ENCODE peak calls at places on chromosome 14, in seven cellular contexts. One of them, this sample, is unnamed.

GRCh38 chr14:101972126-101972785 is 7.9 kb downstream of the DYNC1H1 start:
- DNase-seq in H1: no peak
- DNase-seq in K562: peak; percentile 72
- DNase-seq in GM12878: no peak
- DNase-seq in SK-N-SH: peak; percentile 37
- DNase-seq in HCT116: peak; percentile 91
- DNase-seq in HepG2: peak; percentile 90
- DNase-seq in this sample: peak; percentile 63

GRCh38 chr14:61537567-61538463 is 157.5 kb upstream of the HIF1A start:
- DNase-seq in SK-N-SH: no peak
- DNase-seq in H1: no peak
- DNase-seq in HepG2: peak; percentile 97
- DNase-seq in K562: no peak
- DNase-seq in GM12878: no peak
- DNase-seq in HCT116: peak; percentile 95
- DNase-seq in this sample: peak; percentile 36

GRCh38 chr14:20569066-20569465 is 8.2 kb upstream of the RNASE9 start:
- DNase-seq in H1: no peak
- DNase-seq in HCT116: no peak
- DNase-seq in K562: no peak
- DNase-seq in GM12878: no peak
- DNase-seq in SK-N-SH: no peak
- DNase-seq in HepG2: no peak
- DNase-seq in this sample: no peak

GRCh38 chr14:56659964-56660551 is 80.5 kb downstream of the TMEM260 start:
- DNase-seq in GM12878: no peak
- DNase-seq in SK-N-SH: peak; percentile 60
- DNase-seq in HCT116: peak; percentile 32
- DNase-seq in K562: peak; percentile 38
- DNase-seq in HepG2: peak; percentile 50
- DNase-seq in H1: no peak
- DNase-seq in this sample: peak; percentile 21

GRCh38 chr14:20630340-20631022 is 11.0 kb downstream of the OR6S1 start:
- DNase-seq in SK-N-SH: no peak
- DNase-seq in HCT116: peak; percentile 84
- DNase-seq in GM12878: no peak
- DNase-seq in K562: peak; percentile 70
- DNase-seq in HepG2: peak; percentile 81
- DNase-seq in H1: peak; percentile 89
- DNase-seq in this sample: peak; percentile 42

GRCh38 chr14:36771256-36771655 is 109.6 kb downstream of the PAX9 start:
- DNase-seq in H1: no peak
- DNase-seq in GM12878: no peak
- DNase-seq in HepG2: peak; percentile 68
- DNase-seq in K562: no peak
- DNase-seq in HCT116: no peak
- DNase-seq in SK-N-SH: no peak
- DNase-seq in this sample: peak; percentile 96

GRCh38 chr14:71711619-71712018 is 220.6 kb upstream of the RGS6 start:
- DNase-seq in K562: no peak
- DNase-seq in HCT116: no peak
- DNase-seq in HepG2: no peak
- DNase-seq in SK-N-SH: no peak
- DNase-seq in H1: no peak
- DNase-seq in GM12878: no peak
- DNase-seq in this sample: no peak

GRCh38 chr14:37150414-37150813 is 22.0 kb downstream of the SLC25A21 start:
- DNase-seq in HCT116: no peak
- DNase-seq in SK-N-SH: peak; percentile 5
- DNase-seq in HepG2: peak; percentile 63
- DNase-seq in GM12878: no peak
- DNase-seq in K562: peak; percentile 47
- DNase-seq in H1: no peak
- DNase-seq in this sample: no peak

GRCh38 chr14:80388980-80389711 is 177.8 kb upstream of the DIO2 start:
- DNase-seq in H1: no peak
- DNase-seq in K562: no peak
- DNase-seq in HCT116: no peak
- DNase-seq in GM12878: no peak
- DNase-seq in SK-N-SH: no peak
- DNase-seq in HepG2: no peak
- DNase-seq in this sample: no peak

DNA sequence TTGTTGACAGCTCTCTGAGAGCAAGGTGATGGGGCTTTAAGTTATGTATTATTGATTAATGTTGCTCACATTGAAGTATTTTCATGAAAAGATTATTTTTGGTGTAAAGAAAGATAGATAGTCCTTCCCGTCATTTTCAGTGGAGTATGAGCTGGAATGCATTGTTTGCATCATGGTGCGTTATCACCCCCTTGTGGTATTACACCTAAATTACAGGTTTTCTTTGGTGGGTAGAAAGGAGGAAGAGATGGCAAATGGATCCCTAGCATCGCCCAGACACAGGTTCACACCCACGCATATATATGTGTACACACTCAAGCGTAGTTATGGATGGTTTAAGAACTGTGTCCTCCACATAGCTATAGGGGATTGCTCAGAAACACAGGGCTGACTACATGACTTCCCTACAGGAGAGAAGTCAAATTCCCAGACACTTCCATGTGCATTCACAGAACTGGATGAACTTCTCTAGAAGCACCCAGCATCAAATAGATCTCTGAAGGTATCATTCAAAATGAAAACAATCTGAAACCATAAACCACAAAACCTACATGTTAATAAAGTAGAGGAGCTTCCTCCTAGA is 14.4 kb upstream of the SERPINA10 start:
- DNase-seq in HCT116: peak; percentile 28
- DNase-seq in GM12878: no peak
- DNase-seq in SK-N-SH: no peak
- DNase-seq in HepG2: peak; percentile 50
- DNase-seq in K562: peak; percentile 9
- DNase-seq in H1: peak; percentile 44
- DNase-seq in this sample: peak; percentile 69
- TF ChIP-seq JUND in HCT116: no peak
- TF ChIP-seq JUND in GM12878: no peak
- TF ChIP-seq JUND in SK-N-SH: no peak
- TF ChIP-seq JUND in HepG2: no peak
- TF ChIP-seq JUND in K562: no peak
- TF ChIP-seq JUND in H1: no peak
- TF ChIP-seq JUND in this sample: no peak

GRCh38 chr14:69259531-69260245 is at the start of gene GALNT16:
- DNase-seq in HepG2: no peak
- DNase-seq in K562: no peak
- DNase-seq in GM12878: no peak
- DNase-seq in HCT116: no peak
- DNase-seq in H1: peak; percentile 84
- DNase-seq in SK-N-SH: peak; percentile 92
- DNase-seq in this sample: peak; percentile 62

GRCh38 chr14:69261761-69262331 is 1.9 kb downstream of the GALNT16 start:
- DNase-seq in SK-N-SH: peak; percentile 36
- DNase-seq in H1: peak; percentile 54
- DNase-seq in HepG2: peak; percentile 69
- DNase-seq in HCT116: no peak
- DNase-seq in K562: no peak
- DNase-seq in GM12878: no peak
- DNase-seq in this sample: no peak

GRCh38 chr14:69262516-69262915 is 2.6 kb downstream of the GALNT16 start:
- DNase-seq in K562: no peak
- DNase-seq in H1: no peak
- DNase-seq in HCT116: no peak
- DNase-seq in HepG2: no peak
- DNase-seq in GM12878: no peak
- DNase-seq in SK-N-SH: no peak
- DNase-seq in this sample: peak; percentile 25

GRCh38 chr14:69260246-69260978 is 454 bp downstream of the GALNT16 start:
- DNase-seq in HepG2: no peak
- DNase-seq in GM12878: no peak
- DNase-seq in SK-N-SH: peak; percentile 78
- DNase-seq in H1: peak; percentile 79
- DNase-seq in HCT116: no peak
- DNase-seq in K562: no peak
- DNase-seq in this sample: peak; percentile 44

GRCh38 chr14:69260979-69261605 is 1.1 kb downstream of the GALNT16 start:
- DNase-seq in GM12878: no peak
- DNase-seq in K562: peak; percentile 19
- DNase-seq in SK-N-SH: peak; percentile 91
- DNase-seq in HCT116: no peak
- DNase-seq in H1: peak; percentile 87
- DNase-seq in HepG2: no peak
- DNase-seq in this sample: peak; percentile 61
- TF ChIP-seq JUND in GM12878: no peak
- TF ChIP-seq JUND in K562: no peak
- TF ChIP-seq JUND in SK-N-SH: no peak
- TF ChIP-seq JUND in HCT116: no peak
- TF ChIP-seq JUND in H1: no peak
- TF ChIP-seq JUND in HepG2: no peak
- TF ChIP-seq JUND in this sample: no peak

GRCh38 chr14:86646688-86647687 is 1117.0 kb downstream of the FLRT2 start:
- DNase-seq in HepG2: peak; percentile 4
- DNase-seq in SK-N-SH: no peak
- DNase-seq in GM12878: no peak
- DNase-seq in H1: no peak
- DNase-seq in HCT116: no peak
- DNase-seq in K562: no peak
- DNase-seq in this sample: no peak
- TF ChIP-seq JUND in HepG2: no peak
- TF ChIP-seq JUND in SK-N-SH: no peak
- TF ChIP-seq JUND in GM12878: no peak
- TF ChIP-seq JUND in H1: no peak
- TF ChIP-seq JUND in HCT116: no peak
- TF ChIP-seq JUND in K562: no peak
- TF ChIP-seq JUND in this sample: no peak

GRCh38 chr14:68794856-68795601 is 2.2 kb upstream of the ZFP36L1 start:
- DNase-seq in SK-N-SH: peak; percentile 72
- DNase-seq in GM12878: no peak
- DNase-seq in H1: no peak
- DNase-seq in K562: peak; percentile 57
- DNase-seq in HCT116: no peak
- DNase-seq in HepG2: no peak
- DNase-seq in this sample: peak; percentile 73

GRCh38 chr14:68792830-68793733 is at the start of gene ZFP36L1:
- DNase-seq in SK-N-SH: peak; percentile 58
- DNase-seq in H1: peak; percentile 90
- DNase-seq in K562: peak; percentile 91
- DNase-seq in GM12878: peak; percentile 85
- DNase-seq in HCT116: peak; percentile 95
- DNase-seq in HepG2: peak; percentile 89
- DNase-seq in this sample: peak; percentile 85

GRCh38 chr14:68795602-68796417 is 2.9 kb upstream of the ZFP36L1 start:
- DNase-seq in HCT116: no peak
- DNase-seq in H1: peak; percentile 86
- DNase-seq in K562: peak; percentile 85
- DNase-seq in HepG2: peak; percentile 70
- DNase-seq in GM12878: no peak
- DNase-seq in SK-N-SH: peak; percentile 86
- DNase-seq in this sample: peak; percentile 73

GRCh38 chr14:68793734-68794129 is 865 bp upstream of the ZFP36L1 start:
- DNase-seq in SK-N-SH: no peak
- DNase-seq in GM12878: no peak
- DNase-seq in H1: no peak
- DNase-seq in K562: peak; percentile 54
- DNase-seq in HepG2: no peak
- DNase-seq in HCT116: no peak
- DNase-seq in this sample: no peak

DNA sequence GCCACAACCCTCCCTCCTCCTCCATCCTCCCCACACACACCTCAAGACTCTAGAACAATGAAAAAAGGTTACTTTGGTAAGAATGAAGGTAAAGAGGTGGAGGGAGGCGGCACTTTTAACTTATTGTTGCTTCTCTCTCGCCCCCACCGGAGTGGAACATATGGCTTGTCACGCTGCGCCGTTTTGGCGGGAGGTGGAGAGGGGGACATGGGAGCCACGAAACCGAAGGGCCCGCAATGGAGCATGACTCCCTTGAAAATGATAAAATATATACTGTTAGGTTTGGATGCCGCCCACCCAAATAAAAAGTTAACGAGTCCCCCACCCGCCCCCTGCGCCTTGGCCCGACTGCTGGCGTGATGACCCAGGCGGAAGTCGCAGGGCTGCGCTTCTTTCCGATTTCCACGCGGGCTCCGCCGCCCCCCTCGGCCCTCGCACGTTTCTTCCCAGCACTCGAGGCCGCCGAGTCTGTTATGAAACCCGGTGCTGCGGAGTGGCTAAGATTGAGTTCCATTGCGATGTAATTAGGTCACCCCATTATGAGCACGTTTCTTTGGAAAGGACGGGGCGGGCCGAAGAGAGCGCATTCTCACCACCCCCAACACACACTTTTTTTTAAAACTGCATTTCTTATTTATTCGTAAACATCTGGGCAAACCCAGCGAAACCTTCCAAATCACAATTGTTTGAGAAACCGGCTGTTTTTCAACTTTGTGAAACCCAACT is 1.4 kb upstream of the ZFP36L1 start:
- DNase-seq in GM12878: no peak
- DNase-seq in H1: peak; percentile 55
- DNase-seq in HepG2: peak; percentile 74
- DNase-seq in K562: peak; percentile 65
- DNase-seq in HCT116: no peak
- DNase-seq in SK-N-SH: peak; percentile 60
- DNase-seq in this sample: peak; percentile 88
- TF ChIP-seq JUND in GM12878: no peak
- TF ChIP-seq JUND in H1: peak; percentile 32
- TF ChIP-seq JUND in HepG2: no peak
- TF ChIP-seq JUND in K562: no peak
- TF ChIP-seq JUND in HCT116: no peak
- TF ChIP-seq JUND in SK-N-SH: no peak
- TF ChIP-seq JUND in this sample: no peak

GRCh38 chr14:95507174-95507573 is 9.3 kb downstream of the SYNE3 start:
- DNase-seq in GM12878: no peak
- DNase-seq in HCT116: no peak
- DNase-seq in K562: peak; percentile 62
- DNase-seq in H1: no peak
- DNase-seq in SK-N-SH: no peak
- DNase-seq in HepG2: no peak
- DNase-seq in this sample: peak; percentile 55
- TF ChIP-seq JUND in GM12878: no peak
- TF ChIP-seq JUND in HCT116: no peak
- TF ChIP-seq JUND in K562: peak; percentile 52
- TF ChIP-seq JUND in H1: no peak
- TF ChIP-seq JUND in SK-N-SH: peak; percentile 53
- TF ChIP-seq JUND in HepG2: no peak
- TF ChIP-seq JUND in this sample: no peak

GRCh38 chr14:22505751-22506710 is 83.0 kb downstream of the DAD1 start:
- DNase-seq in H1: no peak
- DNase-seq in SK-N-SH: no peak
- DNase-seq in K562: no peak
- DNase-seq in HCT116: no peak
- DNase-seq in HepG2: no peak
- DNase-seq in GM12878: no peak
- DNase-seq in this sample: no peak
- TF ChIP-seq JUND in H1: no peak
- TF ChIP-seq JUND in SK-N-SH: no peak
- TF ChIP-seq JUND in K562: no peak
- TF ChIP-seq JUND in HCT116: no peak
- TF ChIP-seq JUND in HepG2: no peak
- TF ChIP-seq JUND in GM12878: no peak
- TF ChIP-seq JUND in this sample: no peak

GRCh38 chr14:73743431-73743931 is 29.3 kb upstream of the PNMA1 start:
- DNase-seq in HCT116: no peak
- DNase-seq in GM12878: no peak
- DNase-seq in K562: peak; percentile 49
- DNase-seq in HepG2: no peak
- DNase-seq in SK-N-SH: no peak
- DNase-seq in H1: no peak
- DNase-seq in this sample: no peak
- TF ChIP-seq JUND in HCT116: no peak
- TF ChIP-seq JUND in GM12878: no peak
- TF ChIP-seq JUND in K562: no peak
- TF ChIP-seq JUND in HepG2: no peak
- TF ChIP-seq JUND in SK-N-SH: no peak
- TF ChIP-seq JUND in H1: no peak
- TF ChIP-seq JUND in this sample: no peak

GRCh38 chr14:98259881-98260280 is 1012.1 kb downstream of the BCL11B start:
- DNase-seq in K562: no peak
- DNase-seq in H1: no peak
- DNase-seq in HepG2: no peak
- DNase-seq in SK-N-SH: no peak
- DNase-seq in GM12878: no peak
- DNase-seq in HCT116: no peak
- DNase-seq in this sample: no peak
- TF ChIP-seq JUND in K562: no peak
- TF ChIP-seq JUND in H1: no peak
- TF ChIP-seq JUND in HepG2: no peak
- TF ChIP-seq JUND in SK-N-SH: no peak
- TF ChIP-seq JUND in GM12878: no peak
- TF ChIP-seq JUND in HCT116: no peak
- TF ChIP-seq JUND in this sample: no peak

This sample was measured in T47D.